ENCODE peak calls at places on chromosomes 5 and 9, in nine cellular contexts. F is Caki2; O is activated CD8-positive, alpha-beta memory T cell treated with anti-CD3 and anti-CD28 coated beads, Interleukin-2, amount 10 ng/mL, durations not matched to agents 7 days and 5 days; P is psoas muscle; E is amniotic stem cell; J is small intestine; Y is NCI-H1694; S is GF-D8; Z is RWPE2. L is an unnamed sample.

GRCh38 chr5:56561-57290 is 35.2 kb upstream of the PLEKHG4B start:
- DNase-seq in F (peak), O (no peak), P (no peak), E (no peak), J (no peak), Y (no peak), S (no peak), Z (no peak), L (peak)

GRCh38 chr5:82327961-82328360 is 49.8 kb upstream of the RPS23 start:
- DNase-seq in F (no peak), O (no peak), P (no peak), E (no peak), J (no peak), Y (no peak), S (no peak), Z (no peak), L (no peak)

GRCh38 chr9:95206143-95206542 is 111.4 kb downstream of the FANCC start:
- DNase-seq in F (no peak), O (no peak), P (no peak), E (peak), J (no peak), Y (no peak), S (no peak), Z (no peak), L (no peak)

GRCh38 chr5:6636293-6636692 is 3.1 kb downstream of the SRD5A1 start:
- DNase-seq in F (no peak), O (no peak), P (no peak), E (no peak), J (no peak), Y (no peak), S (no peak), Z (no peak), L (no peak)

GRCh38 chr9:129619787-129620668 is 873 bp downstream of the C9orf50 start:
- DNase-seq in F (no peak), O (no peak), P (no peak), E (no peak), J (no peak), Y (no peak), S (no peak), Z (no peak), L (peak)

GRCh38 chr9:88007291-88007650 is 32.9 kb upstream of the CDK20 start:
- DNase-seq in F (no peak), O (peak), P (no peak), E (no peak), J (no peak), Y (no peak), S (no peak), Z (no peak), L (no peak)

GRCh38 chr9:92270511-92270910 is 23.0 kb downstream of the IARS1 start:
- DNase-seq in F (no peak), O (no peak), P (no peak), E (no peak), J (no peak), Y (no peak), S (no peak), Z (no peak), L (no peak)

GRCh38 chr5:177553671-177554429 is 513 bp downstream of the FAM193B start:
- DNase-seq in F (peak), O (peak), P (peak), E (no peak), J (peak), Y (no peak), S (no peak), Z (no peak), L (peak)

GRCh38 chr5:99191181-99191775 is 262.5 kb upstream of the CHD1 start:
- DNase-seq in F (no peak), O (no peak), P (no peak), E (no peak), J (no peak), Y (no peak), S (no peak), Z (no peak), L (no peak)

GRCh38 chr5:142420521-142420920 is 95.7 kb upstream of the SPRY4 start:
- DNase-seq in F (no peak), O (no peak), P (no peak), E (no peak), J (no peak), Y (peak), S (no peak), Z (no peak), L (no peak)

GRCh38 chr5:123776761-123777160 is 264.8 kb downstream of the CSNK1G3 start:
- DNase-seq in F (no peak), O (no peak), P (no peak), E (peak), J (no peak), Y (no peak), S (no peak), Z (no peak), L (peak)

GRCh38 chr5:73250645-73251044 is 77.7 kb downstream of the TMEM174 start:
- DNase-seq in F (no peak), O (no peak), P (no peak), E (no peak), J (no peak), Y (no peak), S (no peak), Z (no peak), L (no peak)

GRCh38 chr9:104991144-104991953 is 63.4 kb upstream of the ABCA1 start:
- DNase-seq in F (peak), O (peak), P (peak), E (peak), J (peak), Y (peak), S (peak), Z (peak), L (peak)

GRCh38 chr9:14529629-14530028 is 163.6 kb downstream of the ZDHHC21 start:
- DNase-seq in F (no peak), O (no peak), P (no peak), E (no peak), J (no peak), Y (no peak), S (no peak), Z (no peak), L (no peak)

GRCh38 chr5:167821096-167821590 is 470.3 kb upstream of the WWC1 start:
- DNase-seq in F (no peak), O (no peak), P (no peak), E (no peak), J (no peak), Y (no peak), S (no peak), Z (no peak), L (no peak)

GRCh38 chr5:36606437-36607113 is at the start of gene SLC1A3:
- DNase-seq in F (peak), O (peak), P (peak), E (peak), J (peak), Y (no peak), S (no peak), Z (peak), L (peak)

GRCh38 chr5:124932791-124933600 is 186.6 kb upstream of the ZNF608 start:
- DNase-seq in F (peak), O (no peak), P (no peak), E (no peak), J (no peak), Y (no peak), S (no peak), Z (no peak), L (peak)